ENCODE peak calls at places on chromosomes 11 and 22, in six cellular contexts. One of them, this sample, is unnamed.

GRCh38 chr22:39534092-39534506 is 1.6 kb upstream of the RPS19BP1 start:
- DNase-seq in activated CD4-positive, alpha-beta T cell treated with anti-CD3 and anti-CD28 coated beads for 48 hours: no peak
- DNase-seq in frontal cortex: no peak
- DNase-seq in A549: no peak
- DNase-seq in neural crest cell: no peak
- DNase-seq in stimulated activated naive B cell treated with anti-CD40 and anti-IgM and Interleukin-4, amounts not matched to agents 10 μg/mL and 1 μg/mL and 100 μg/mL, for 72 hours: no peak
- DNase-seq in this sample: no peak

GRCh38 chr11:76330651-76331050 is 50.3 kb downstream of the THAP12 start:
- DNase-seq in activated CD4-positive, alpha-beta T cell treated with anti-CD3 and anti-CD28 coated beads for 48 hours: no peak
- DNase-seq in frontal cortex: no peak
- DNase-seq in A549: no peak
- DNase-seq in neural crest cell: no peak
- DNase-seq in stimulated activated naive B cell treated with anti-CD40 and anti-IgM and Interleukin-4, amounts not matched to agents 10 μg/mL and 1 μg/mL and 100 μg/mL, for 72 hours: no peak
- DNase-seq in this sample: no peak

GRCh38 chr11:113817162-113817561 is 37.6 kb downstream of the CLDN25 start:
- DNase-seq in activated CD4-positive, alpha-beta T cell treated with anti-CD3 and anti-CD28 coated beads for 48 hours: no peak
- DNase-seq in frontal cortex: no peak
- DNase-seq in A549: no peak
- DNase-seq in neural crest cell: no peak
- DNase-seq in stimulated activated naive B cell treated with anti-CD40 and anti-IgM and Interleukin-4, amounts not matched to agents 10 μg/mL and 1 μg/mL and 100 μg/mL, for 72 hours: no peak
- DNase-seq in this sample: no peak

GRCh38 chr22:17888439-17888838 is 114.2 kb upstream of the BID start:
- DNase-seq in activated CD4-positive, alpha-beta T cell treated with anti-CD3 and anti-CD28 coated beads for 48 hours: no peak
- DNase-seq in frontal cortex: no peak
- DNase-seq in A549: no peak
- DNase-seq in neural crest cell: no peak
- DNase-seq in stimulated activated naive B cell treated with anti-CD40 and anti-IgM and Interleukin-4, amounts not matched to agents 10 μg/mL and 1 μg/mL and 100 μg/mL, for 72 hours: no peak
- DNase-seq in this sample: no peak

GRCh38 chr22:46592390-46592872 is 27.8 kb upstream of the GRAMD4 start:
- DNase-seq in activated CD4-positive, alpha-beta T cell treated with anti-CD3 and anti-CD28 coated beads for 48 hours: peak
- DNase-seq in frontal cortex: no peak
- DNase-seq in A549: no peak
- DNase-seq in neural crest cell: no peak
- DNase-seq in stimulated activated naive B cell treated with anti-CD40 and anti-IgM and Interleukin-4, amounts not matched to agents 10 μg/mL and 1 μg/mL and 100 μg/mL, for 72 hours: peak
- DNase-seq in this sample: no peak

GRCh38 chr11:67437082-67437821 is at the start of gene PTPRCAP:
- DNase-seq in activated CD4-positive, alpha-beta T cell treated with anti-CD3 and anti-CD28 coated beads for 48 hours: peak
- DNase-seq in frontal cortex: no peak
- DNase-seq in A549: no peak
- DNase-seq in neural crest cell: no peak
- DNase-seq in stimulated activated naive B cell treated with anti-CD40 and anti-IgM and Interleukin-4, amounts not matched to agents 10 μg/mL and 1 μg/mL and 100 μg/mL, for 72 hours: peak
- DNase-seq in this sample: no peak

GRCh38 chr22:22870577-22871398 is 16.8 kb upstream of the IGLL5 start:
- DNase-seq in activated CD4-positive, alpha-beta T cell treated with anti-CD3 and anti-CD28 coated beads for 48 hours: no peak
- DNase-seq in frontal cortex: no peak
- DNase-seq in A549: no peak
- DNase-seq in neural crest cell: no peak
- DNase-seq in stimulated activated naive B cell treated with anti-CD40 and anti-IgM and Interleukin-4, amounts not matched to agents 10 μg/mL and 1 μg/mL and 100 μg/mL, for 72 hours: no peak
- DNase-seq in this sample: no peak

GRCh38 chr11:126304457-126305072 is 705 bp downstream of the DCPS start:
- DNase-seq in activated CD4-positive, alpha-beta T cell treated with anti-CD3 and anti-CD28 coated beads for 48 hours: no peak
- DNase-seq in frontal cortex: no peak
- DNase-seq in A549: no peak
- DNase-seq in neural crest cell: no peak
- DNase-seq in stimulated activated naive B cell treated with anti-CD40 and anti-IgM and Interleukin-4, amounts not matched to agents 10 μg/mL and 1 μg/mL and 100 μg/mL, for 72 hours: no peak
- DNase-seq in this sample: no peak

GRCh38 chr11:115706735-115707134 is 202.5 kb upstream of the CADM1 start:
- DNase-seq in activated CD4-positive, alpha-beta T cell treated with anti-CD3 and anti-CD28 coated beads for 48 hours: no peak
- DNase-seq in frontal cortex: no peak
- DNase-seq in A549: no peak
- DNase-seq in neural crest cell: no peak
- DNase-seq in stimulated activated naive B cell treated with anti-CD40 and anti-IgM and Interleukin-4, amounts not matched to agents 10 μg/mL and 1 μg/mL and 100 μg/mL, for 72 hours: no peak
- DNase-seq in this sample: no peak

GRCh38 chr11:45918331-45918941 is 759 bp upstream of the PEX16 start:
- DNase-seq in activated CD4-positive, alpha-beta T cell treated with anti-CD3 and anti-CD28 coated beads for 48 hours: peak
- DNase-seq in frontal cortex: peak
- DNase-seq in A549: peak
- DNase-seq in neural crest cell: peak
- DNase-seq in stimulated activated naive B cell treated with anti-CD40 and anti-IgM and Interleukin-4, amounts not matched to agents 10 μg/mL and 1 μg/mL and 100 μg/mL, for 72 hours: peak
- DNase-seq in this sample: peak

GRCh38 chr22:48753381-48753730 is 1074.3 kb downstream of the BRD1 start:
- DNase-seq in activated CD4-positive, alpha-beta T cell treated with anti-CD3 and anti-CD28 coated beads for 48 hours: no peak
- DNase-seq in frontal cortex: no peak
- DNase-seq in A549: no peak
- DNase-seq in neural crest cell: no peak
- DNase-seq in stimulated activated naive B cell treated with anti-CD40 and anti-IgM and Interleukin-4, amounts not matched to agents 10 μg/mL and 1 μg/mL and 100 μg/mL, for 72 hours: no peak
- DNase-seq in this sample: no peak

GRCh38 chr11:16226245-16226644 is 130.1 kb downstream of the SOX6 start:
- DNase-seq in activated CD4-positive, alpha-beta T cell treated with anti-CD3 and anti-CD28 coated beads for 48 hours: no peak
- DNase-seq in frontal cortex: no peak
- DNase-seq in A549: peak
- DNase-seq in neural crest cell: no peak
- DNase-seq in stimulated activated naive B cell treated with anti-CD40 and anti-IgM and Interleukin-4, amounts not matched to agents 10 μg/mL and 1 μg/mL and 100 μg/mL, for 72 hours: no peak
- DNase-seq in this sample: no peak

GRCh38 chr11:22797081-22797480 is 32.5 kb downstream of the SVIP start:
- DNase-seq in activated CD4-positive, alpha-beta T cell treated with anti-CD3 and anti-CD28 coated beads for 48 hours: no peak
- DNase-seq in frontal cortex: no peak
- DNase-seq in A549: no peak
- DNase-seq in neural crest cell: no peak
- DNase-seq in stimulated activated naive B cell treated with anti-CD40 and anti-IgM and Interleukin-4, amounts not matched to agents 10 μg/mL and 1 μg/mL and 100 μg/mL, for 72 hours: no peak
- DNase-seq in this sample: no peak

GRCh38 chr11:2667940-2668339 is 31.9 kb downstream of the KCNQ1OT1 start:
- DNase-seq in activated CD4-positive, alpha-beta T cell treated with anti-CD3 and anti-CD28 coated beads for 48 hours: no peak
- DNase-seq in frontal cortex: no peak
- DNase-seq in A549: no peak
- DNase-seq in neural crest cell: no peak
- DNase-seq in stimulated activated naive B cell treated with anti-CD40 and anti-IgM and Interleukin-4, amounts not matched to agents 10 μg/mL and 1 μg/mL and 100 μg/mL, for 72 hours: no peak
- DNase-seq in this sample: no peak

GRCh38 chr11:32015435-32015834 is 75.4 kb upstream of the RCN1 start:
- DNase-seq in activated CD4-positive, alpha-beta T cell treated with anti-CD3 and anti-CD28 coated beads for 48 hours: no peak
- DNase-seq in frontal cortex: no peak
- DNase-seq in A549: no peak
- DNase-seq in neural crest cell: no peak
- DNase-seq in stimulated activated naive B cell treated with anti-CD40 and anti-IgM and Interleukin-4, amounts not matched to agents 10 μg/mL and 1 μg/mL and 100 μg/mL, for 72 hours: no peak
- DNase-seq in this sample: no peak

GRCh38 chr22:45577746-45578523 is 75.3 kb downstream of the FBLN1 start:
- DNase-seq in activated CD4-positive, alpha-beta T cell treated with anti-CD3 and anti-CD28 coated beads for 48 hours: peak
- DNase-seq in frontal cortex: peak
- DNase-seq in A549: peak
- DNase-seq in neural crest cell: peak
- DNase-seq in stimulated activated naive B cell treated with anti-CD40 and anti-IgM and Interleukin-4, amounts not matched to agents 10 μg/mL and 1 μg/mL and 100 μg/mL, for 72 hours: peak
- DNase-seq in this sample: peak

This sample was measured in neuronal stem cell.